ENCODE peak calls at places on chromosomes 16 and 17, in nine cellular contexts. G is tibial nerve, V is nephron progenitor cell, U is GM20000, J is endothelial cell, Y is mesothelial cell of epicardium, H is RWPE1, S is psoas muscle, A is DND-41. R is an unnamed sample.

GRCh38 chr16:11163761-11164261 is 92.2 kb downstream of the SOCS1 start:
- DNase-seq in G (no peak), V (peak; percentile 67), U (no peak), J (peak; percentile 28), Y (no peak), H (no peak), S (no peak), A (no peak), R (no peak)

GRCh38 chr16:2532494-2533141 is 1.4 kb upstream of the CEMP1 start:
- DNase-seq in G (peak; percentile 58), V (no peak), U (peak; percentile 72), J (no peak), Y (no peak), H (peak; percentile 59), S (peak; percentile 62), A (no peak), R (no peak)

GRCh38 chr17:57877803-57878202 is 28.0 kb upstream of the MRPS23 start:
- DNase-seq in G (no peak), V (no peak), U (no peak), J (no peak), Y (no peak), H (no peak), S (no peak), A (no peak), R (no peak)

GRCh38 chr17:44269118-44269794 is 1.3 kb upstream of the SLC4A1 start:
- DNase-seq in G (no peak), V (no peak), U (no peak), J (no peak), Y (no peak), H (no peak), S (no peak), A (no peak), R (no peak)

GRCh38 chr17:41360291-41360995 is 9.2 kb downstream of the KRT33B start:
- DNase-seq in G (no peak), V (no peak), U (no peak), J (no peak), Y (no peak), H (no peak), S (no peak), A (no peak), R (peak; percentile 81)

GRCh38 chr16:48949636-48950035 is 332.0 kb downstream of the CBLN1 start:
- DNase-seq in G (no peak), V (no peak), U (no peak), J (no peak), Y (no peak), H (no peak), S (no peak), A (no peak), R (no peak)

GRCh38 chr17:46796080-46796479 is 22.4 kb downstream of the WNT3 start:
- DNase-seq in G (no peak), V (no peak), U (no peak), J (no peak), Y (no peak), H (no peak), S (no peak), A (no peak), R (no peak)

GRCh38 chr16:80317132-80318098 is 223.4 kb upstream of the DYNLRB2 start:
- DNase-seq in G (no peak), V (peak; percentile 14), U (no peak), J (no peak), Y (no peak), H (no peak), S (no peak), A (no peak), R (no peak)

GRCh38 chr17:51860934-51861561 is 297.5 kb downstream of the CA10 start:
- DNase-seq in G (no peak), V (peak; percentile 69), U (peak; percentile 28), J (peak; percentile 75), Y (no peak), H (no peak), S (no peak), A (peak; percentile 40), R (no peak)

GRCh38 chr16:53281280-53281679 is 153.0 kb upstream of the RBL2 start:
- DNase-seq in G (no peak), V (no peak), U (no peak), J (no peak), Y (no peak), H (no peak), S (no peak), A (no peak), R (no peak)

GRCh38 chr16:87713469-87714229 is 52.1 kb downstream of the KLHDC4 start:
- DNase-seq in G (no peak), V (no peak), U (peak; percentile 58), J (no peak), Y (no peak), H (no peak), S (no peak), A (no peak), R (no peak)

GRCh38 chr16:88062341-88062861 is 111.2 kb downstream of the BANP start:
- DNase-seq in G (no peak), V (peak; percentile 37), U (no peak), J (no peak), Y (no peak), H (no peak), S (peak; percentile 68), A (no peak), R (peak; percentile 84)

GRCh38 chr17:4854181-4854681 is 21.1 kb downstream of the MINK1 start:
- DNase-seq in G (no peak), V (no peak), U (no peak), J (no peak), Y (peak; percentile 32), H (peak; percentile 88), S (no peak), A (no peak), R (peak; percentile 38)

GRCh38 chr16:75714661-75715060 is 11.6 kb downstream of the CPHXL start:
- DNase-seq in G (no peak), V (no peak), U (no peak), J (no peak), Y (no peak), H (no peak), S (no peak), A (no peak), R (no peak)

GRCh38 chr16:22874394-22874793 is 60.4 kb downstream of the HS3ST2 start:
- DNase-seq in G (no peak), V (no peak), U (no peak), J (no peak), Y (no peak), H (no peak), S (no peak), A (no peak), R (no peak)

GRCh38 chr16:11422381-11423314 is 77.4 kb downstream of the RMI2 start:
- DNase-seq in G (no peak), V (no peak), U (no peak), J (no peak), Y (no peak), H (no peak), S (no peak), A (no peak), R (no peak)

GRCh38 chr16:1488054-1488601 is 616 bp downstream of the PTX4 start:
- DNase-seq in G (no peak), V (no peak), U (no peak), J (no peak), Y (no peak), H (no peak), S (no peak), A (no peak), R (no peak)

GRCh38 chr17:12627177-12627629 is 38.5 kb upstream of the MYOCD start:
- DNase-seq in G (peak; percentile 24), V (no peak), U (no peak), J (no peak), Y (no peak), H (peak; percentile 4), S (no peak), A (no peak), R (peak; percentile 98)

GRCh38 chr17:19714542-19715411 is 1.6 kb downstream of the SLC47A2 start:
- DNase-seq in G (no peak), V (no peak), U (no peak), J (no peak), Y (no peak), H (no peak), S (no peak), A (no peak), R (no peak)
- TF ChIP-seq CTCF in G (no peak), V (no peak), U (no peak), J (no peak), Y (no peak), H (no peak), S (no peak), A (no peak), R (no peak)

GRCh38 chr17:75393523-75394331 is 11.8 kb downstream of the GRB2 start:
- DNase-seq in G (peak; percentile 95), V (peak; percentile 99), U (peak; percentile 87), J (peak; percentile 94), Y (peak; percentile 96), H (peak; percentile 99), S (peak; percentile 99), A (peak; percentile 97), R (peak; percentile 99)
- TF ChIP-seq CTCF in G (peak; percentile 46), V (no peak), U (no peak), J (no peak), Y (no peak), H (no peak), S (peak; percentile 9), A (no peak), R (no peak)

GRCh38 chr16:84725481-84726078 is 25.8 kb downstream of the USP10 start:
- DNase-seq in G (no peak), V (no peak), U (no peak), J (no peak), Y (no peak), H (no peak), S (no peak), A (no peak), R (no peak)
- TF ChIP-seq CTCF in G (no peak), V (no peak), U (no peak), J (no peak), Y (no peak), H (no peak), S (no peak), A (no peak), R (no peak)

GRCh38 chr17:16298140-16298662 is 55.1 kb downstream of the CENPV start:
- DNase-seq in G (no peak), V (no peak), U (no peak), J (no peak), Y (no peak), H (no peak), S (no peak), A (no peak), R (no peak)

GRCh38 chr17:16297367-16298139 is 55.7 kb downstream of the CENPV start:
- DNase-seq in G (no peak), V (no peak), U (no peak), J (no peak), Y (no peak), H (no peak), S (no peak), A (no peak), R (no peak)

GRCh38 chr17:16288860-16289571 is 64.3 kb downstream of the CENPV start:
- DNase-seq in G (no peak), V (no peak), U (no peak), J (no peak), Y (no peak), H (no peak), S (no peak), A (no peak), R (no peak)

GRCh38 chr17:16293918-16294317 is 59.4 kb downstream of the CENPV start:
- DNase-seq in G (no peak), V (no peak), U (no peak), J (no peak), Y (no peak), H (no peak), S (no peak), A (no peak), R (no peak)

DNA sequence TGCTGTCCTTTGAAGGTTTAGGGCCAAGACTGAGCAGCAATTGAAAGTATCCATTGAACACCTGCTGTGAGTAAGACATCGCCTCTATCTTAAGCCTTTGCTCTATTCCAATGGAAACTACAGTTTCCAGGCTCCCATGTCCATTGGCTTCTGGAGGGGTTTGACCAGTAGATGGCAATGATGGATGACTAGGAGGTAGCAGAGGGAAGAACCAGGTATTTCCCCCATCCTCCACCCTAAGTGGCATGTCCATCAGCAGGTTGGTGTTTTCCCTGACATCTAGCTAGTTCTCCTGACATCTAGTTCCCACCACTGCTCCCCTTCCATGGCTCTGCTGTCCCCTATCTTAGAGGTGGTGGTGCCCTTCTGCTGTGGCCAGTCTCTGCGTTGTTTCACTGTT is 58.7 kb downstream of the CENPV start:
- DNase-seq in G (no peak), V (no peak), U (no peak), J (no peak), Y (no peak), H (no peak), S (no peak), A (no peak), R (no peak)
- TF ChIP-seq CTCF in G (no peak), V (no peak), U (no peak), J (no peak), Y (no peak), H (no peak), S (no peak), A (no peak), R (no peak)

R was measured in HFFc6.